ENCODE peak calls at places on chromosome 10, in six cellular contexts. L is Caco-2, O is spleen, N is fibroblast of pulmonary artery, P is endodermal cell, K is fibroblast of mammary gland. T is an unnamed sample.

GRCh38 chr10:120386896-120387295 is 70.1 kb upstream of the PLPP4 start:
- DNase-seq in L (no peak), O (no peak), N (no peak), P (no peak), K (no peak), T (peak; percentile 8)

GRCh38 chr10:5563991-5564536 is 39.3 kb downstream of the CALML3 start:
- DNase-seq in L (no peak), O (peak; percentile 66), N (no peak), P (peak; percentile 49), K (peak; percentile 59), T (no peak)

GRCh38 chr10:70051878-70052277 is 768 bp upstream of the MACROH2A2 start:
- DNase-seq in L (no peak), O (no peak), N (no peak), P (no peak), K (no peak), T (no peak)

GRCh38 chr10:7482992-7483391 is 72.2 kb upstream of the SFMBT2 start:
- DNase-seq in L (no peak), O (no peak), N (no peak), P (no peak), K (no peak), T (no peak)

GRCh38 chr10:104925232-104925851 is 284.3 kb downstream of the SORCS3 start:
- DNase-seq in L (peak; percentile 57), O (no peak), N (peak; percentile 19), P (peak; percentile 85), K (peak; percentile 45), T (peak; percentile 37)

GRCh38 chr10:61898435-61898778 is 3.1 kb upstream of the ARID5B start:
- DNase-seq in L (peak; percentile 43), O (no peak), N (no peak), P (no peak), K (no peak), T (no peak)

GRCh38 chr10:80104066-80104926 is 25.8 kb downstream of the TMEM254 start:
- DNase-seq in L (peak; percentile 20), O (no peak), N (peak; percentile 86), P (no peak), K (peak; percentile 83), T (peak; percentile 82)

GRCh38 chr10:104245066-104245632 is 9.5 kb upstream of the GSTO1 start:
- DNase-seq in L (no peak), O (no peak), N (no peak), P (no peak), K (no peak), T (no peak)

GRCh38 chr10:71512794-71513379 is 116.2 kb downstream of the CDH23 start:
- DNase-seq in L (peak; percentile 71), O (no peak), N (no peak), P (no peak), K (no peak), T (no peak)

GRCh38 chr10:31725436-31725835 is 203.2 kb downstream of the ARHGAP12 start:
- DNase-seq in L (no peak), O (no peak), N (no peak), P (no peak), K (no peak), T (no peak)

GRCh38 chr10:69089638-69090599 is 2.0 kb downstream of the SRGN start:
- DNase-seq in L (no peak), O (peak; percentile 84), N (peak; percentile 70), P (no peak), K (peak; percentile 27), T (peak; percentile 45)

GRCh38 chr10:100882681-100883321 is 30.0 kb upstream of the SLF2 start:
- DNase-seq in L (no peak), O (no peak), N (peak; percentile 83), P (peak; percentile 30), K (peak; percentile 85), T (peak; percentile 83)

GRCh38 chr10:18713077-18713476 is 53.8 kb downstream of the ARL5B start:
- DNase-seq in L (peak; percentile 49), O (no peak), N (peak; percentile 70), P (no peak), K (peak; percentile 95), T (peak; percentile 88)

GRCh38 chr10:122342293-122343134 is 32.0 kb upstream of the PLEKHA1 start:
- DNase-seq in L (peak; percentile 76), O (no peak), N (peak; percentile 72), P (peak; percentile 78), K (peak; percentile 68), T (peak; percentile 72)

GRCh38 chr10:96978621-96979154 is 146.6 kb downstream of the LCOR start:
- DNase-seq in L (no peak), O (no peak), N (no peak), P (no peak), K (no peak), T (no peak)

GRCh38 chr10:77185696-77186095 is 451.9 kb downstream of the KCNMA1 start:
- DNase-seq in L (peak; percentile 67), O (no peak), N (no peak), P (no peak), K (no peak), T (no peak)

GRCh38 chr10:124086787-124087671 is 6.4 kb downstream of the CHST15 start:
- DNase-seq in L (no peak), O (no peak), N (no peak), P (no peak), K (no peak), T (no peak)

GRCh38 chr10:84587789-84588188 is 259.4 kb downstream of the CCSER2 start:
- DNase-seq in L (no peak), O (no peak), N (no peak), P (peak; percentile 63), K (no peak), T (no peak)

GRCh38 chr10:76114556-76114955 is 683.1 kb downstream of the LRMDA start:
- DNase-seq in L (peak; percentile 31), O (no peak), N (no peak), P (no peak), K (no peak), T (no peak)

GRCh38 chr10:91788527-91788926 is 9.7 kb upstream of the TNKS2 start:
- DNase-seq in L (no peak), O (no peak), N (no peak), P (peak; percentile 62), K (no peak), T (no peak)

GRCh38 chr10:72020914-72021754 is 56.9 kb downstream of the CHST3 start:
- DNase-seq in L (no peak), O (no peak), N (peak; percentile 72), P (no peak), K (no peak), T (peak; percentile 63)

GRCh38 chr10:113788604-113789083 is 37.2 kb downstream of the PLEKHS1 start:
- DNase-seq in L (peak; percentile 9), O (no peak), N (peak; percentile 95), P (no peak), K (peak; percentile 99), T (peak; percentile 98)

GRCh38 chr10:80170026-80170425 is 35.3 kb downstream of the ANXA11 start:
- DNase-seq in L (no peak), O (no peak), N (no peak), P (no peak), K (no peak), T (no peak)

GRCh38 chr10:98041352-98042043 is 11.1 kb upstream of the CRTAC1 start:
- DNase-seq in L (peak; percentile 75), O (no peak), N (peak; percentile 66), P (peak; percentile 94), K (peak; percentile 63), T (peak; percentile 66)

GRCh38 chr10:87734987-87735827 is 75.5 kb downstream of the PAPSS2 start:
- DNase-seq in L (peak; percentile 53), O (no peak), N (peak; percentile 72), P (peak; percentile 92), K (peak; percentile 50), T (peak; percentile 72)

GRCh38 chr10:79360499-79361342 is 13.5 kb downstream of the PPIF start:
- DNase-seq in L (no peak), O (peak; percentile 41), N (no peak), P (no peak), K (no peak), T (no peak)

DNA sequence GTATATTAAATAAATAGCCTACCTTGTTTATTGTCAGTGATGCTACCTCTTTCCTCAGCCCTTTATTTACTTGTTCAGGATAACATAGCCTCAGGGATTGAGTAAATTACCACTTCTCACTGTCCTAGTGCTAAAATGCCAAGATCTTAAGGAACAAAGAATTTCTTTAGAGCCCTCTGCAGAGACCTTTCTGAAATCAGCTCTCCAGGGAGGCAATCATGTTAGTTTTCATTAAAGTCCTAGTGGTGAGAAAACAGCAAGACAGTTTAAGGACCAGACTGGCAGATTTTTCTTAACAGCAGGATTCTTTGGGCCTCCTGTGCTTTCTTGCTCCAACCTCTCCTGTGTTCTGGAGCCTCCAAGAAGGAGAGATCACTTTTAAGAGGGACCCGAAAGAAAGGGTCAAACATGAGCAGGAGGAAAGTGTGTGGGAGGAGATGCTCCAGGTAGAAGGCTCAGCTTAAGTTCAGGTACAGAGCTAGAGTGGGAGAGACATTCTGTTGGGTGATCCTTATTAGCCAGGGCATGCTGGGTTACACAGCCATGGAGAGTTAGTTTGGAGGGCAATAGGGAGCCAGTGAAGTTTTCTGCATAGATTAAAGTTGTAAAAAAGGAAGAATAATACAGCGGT is 1.2 kb upstream of the PLCE1 start:
- DNase-seq in L (no peak), O (no peak), N (no peak), P (peak; percentile 50), K (peak; percentile 14), T (no peak)
- TF ChIP-seq CTCF in L (peak; percentile 18), O (no peak), N (peak; percentile 31), P (peak; percentile 64), K (peak; percentile 24), T (peak; percentile 37)

DNA sequence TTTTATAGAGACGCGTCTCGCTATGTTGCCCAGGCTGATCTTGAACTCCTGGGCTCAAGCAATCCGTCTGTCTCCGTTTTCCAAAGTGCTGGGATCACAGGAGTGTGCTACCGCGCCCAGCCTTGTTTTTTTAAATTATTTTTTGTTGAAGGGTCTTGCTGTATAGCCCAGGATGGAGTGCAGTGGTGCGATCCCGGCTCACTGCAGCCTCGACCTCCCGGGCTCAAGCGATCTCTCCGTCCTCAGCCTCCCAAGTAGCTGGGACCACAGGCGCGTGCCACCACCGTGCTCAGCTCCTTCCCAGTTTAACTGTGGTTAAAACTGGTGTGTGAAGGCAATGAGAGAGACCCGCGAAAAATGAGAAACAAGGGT is 11.0 kb upstream of the HNRNPF start:
- DNase-seq in L (no peak), O (no peak), N (no peak), P (no peak), K (no peak), T (no peak)
- H3K4me3 ChIP-seq in L (peak overlapping the region; percentile 27), O (peak overlapping the region; percentile 60), N (peak overlapping the region; percentile 45), P (peak overlapping the region; percentile 73), K (peak overlapping the region; percentile 37), T (peak overlapping the region; percentile 64)

GRCh38 chr10:95467162-95467599 is 94.0 kb downstream of the SORBS1 start:
- DNase-seq in L (peak; percentile 92), O (no peak), N (peak; percentile 56), P (peak; percentile 90), K (no peak), T (no peak)
- TF ChIP-seq CTCF in L (peak; percentile 66), O (no peak), N (no peak), P (peak; percentile 64), K (no peak), T (no peak)

GRCh38 chr10:3199488-3199887 is 26.9 kb upstream of the PITRM1 start:
- DNase-seq in L (no peak), O (no peak), N (no peak), P (no peak), K (no peak), T (no peak)

GRCh38 chr10:3197354-3198003 is 24.9 kb upstream of the PITRM1 start:
- DNase-seq in L (peak; percentile 92), O (peak; percentile 91), N (peak; percentile 83), P (peak; percentile 93), K (peak; percentile 76), T (peak; percentile 82)

GRCh38 chr10:3196482-3196881 is 23.9 kb upstream of the PITRM1 start:
- DNase-seq in L (no peak), O (no peak), N (no peak), P (peak; percentile 35), K (no peak), T (no peak)

GRCh38 chr10:3196971-3197353 is 24.4 kb upstream of the PITRM1 start:
- DNase-seq in L (no peak), O (peak; percentile 73), N (no peak), P (no peak), K (no peak), T (no peak)

GRCh38 chr10:3198900-3199299 is 26.3 kb upstream of the PITRM1 start:
- DNase-seq in L (no peak), O (no peak), N (no peak), P (no peak), K (no peak), T (no peak)
- H3K4me3 ChIP-seq in L (no peak overlapping the region), O (no peak overlapping the region), N (no peak overlapping the region), P (no peak overlapping the region), K (no peak overlapping the region), T (no peak overlapping the region)